ENCODE peak calls at places on chromosomes 6 and 20, in four cellular contexts. M is fibroblast of pulmonary artery, U is fibroblast of lung, L is MG63. H is an unnamed sample.

GRCh38 chr6:150541587-150541986 is 58.1 kb upstream of the PLEKHG1 start:
- DNase-seq in M (no peak), L (no peak), U (no peak), H (no peak)

GRCh38 chr20:53274365-53274764 is 302.2 kb downstream of the TSHZ2 start:
- DNase-seq in M (no peak), U (no peak), L (no peak), H (no peak)

GRCh38 chr6:147202516-147203310 is 1.5 kb upstream of the STXBP5 start:
- DNase-seq in M (peak), L (peak), U (peak), H (peak)

GRCh38 chr6:40695114-40695513 is 108.0 kb upstream of the LRFN2 start:
- DNase-seq in L (no peak), M (no peak), U (no peak), H (no peak)

GRCh38 chr6:131054392-131055250 is 8.4 kb downstream of the EPB41L2 start:
- DNase-seq in U (no peak), L (peak), M (no peak), H (no peak)

GRCh38 chr6:111823831-111824607 is 49.2 kb downstream of the FYN start:
- DNase-seq in M (peak), L (no peak), U (peak), H (peak)

GRCh38 chr6:87590989-87591388 is 1.1 kb downstream of the ORC3 start:
- DNase-seq in M (no peak), L (no peak), U (peak), H (no peak)

GRCh38 chr20:38873050-38873581 is 53.1 kb upstream of the FAM83D start:
- DNase-seq in U (no peak), M (no peak), L (no peak), H (no peak)

GRCh38 chr6:79949235-79949634 is 1.9 kb upstream of the ELOVL4 start:
- DNase-seq in U (peak), M (peak), L (no peak), H (peak)

GRCh38 chr20:1415667-1416468 is 23.0 kb upstream of the FKBP1A start:
- DNase-seq in M (peak), U (peak), L (peak), H (peak)

GRCh38 chr6:69279805-69280204 is 517.0 kb downstream of the LMBRD1 start:
- DNase-seq in U (peak), L (no peak), M (no peak), H (no peak)

GRCh38 chr6:104784884-104785283 is 74.8 kb downstream of the HACE1 start:
- DNase-seq in M (peak), U (peak), L (no peak), H (peak)

GRCh38 chr20:24236204-24236603 is 233.2 kb upstream of the SYNDIG1 start:
- DNase-seq in M (no peak), U (no peak), L (no peak), H (no peak)

GRCh38 chr6:109977791-109978173 is 329 bp upstream of the GPR6 start:
- DNase-seq in U (no peak), L (no peak), M (no peak), H (no peak)

GRCh38 chr20:38723982-38724602 is at the start of gene SLC32A1:
- DNase-seq in M (no peak), U (no peak), L (no peak), H (no peak)

GRCh38 chr20:29497261-29497671 is 1760.2 kb upstream of the DEFB115 start:
- DNase-seq in M (peak), U (no peak), L (no peak), H (no peak)

DNA sequence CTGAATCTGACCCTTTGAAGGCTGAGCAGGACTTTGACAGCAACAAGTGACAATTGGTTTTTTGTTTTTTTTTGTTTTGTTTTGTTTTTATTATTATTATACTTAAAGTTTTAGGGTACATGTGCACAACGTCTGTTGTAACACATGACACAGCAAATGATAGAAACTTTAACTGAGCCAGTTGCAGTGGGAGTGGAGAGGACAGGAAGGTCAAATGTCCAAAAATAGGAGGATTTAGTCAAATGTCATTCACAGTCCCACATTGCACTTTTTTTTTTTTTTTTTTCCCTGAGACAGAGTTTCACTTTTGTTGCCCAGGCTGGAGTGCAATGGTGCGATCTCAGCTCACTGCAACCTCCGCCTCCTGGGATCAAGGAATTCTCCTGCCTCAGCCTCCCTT is 223.0 kb downstream of the HIVEP2 start:
- DNase-seq in L (no peak), M (no peak), U (no peak), H (no peak)
- H3K4me3 ChIP-seq in L (no peak), M (no peak), U (no peak), H (no peak)

DNA sequence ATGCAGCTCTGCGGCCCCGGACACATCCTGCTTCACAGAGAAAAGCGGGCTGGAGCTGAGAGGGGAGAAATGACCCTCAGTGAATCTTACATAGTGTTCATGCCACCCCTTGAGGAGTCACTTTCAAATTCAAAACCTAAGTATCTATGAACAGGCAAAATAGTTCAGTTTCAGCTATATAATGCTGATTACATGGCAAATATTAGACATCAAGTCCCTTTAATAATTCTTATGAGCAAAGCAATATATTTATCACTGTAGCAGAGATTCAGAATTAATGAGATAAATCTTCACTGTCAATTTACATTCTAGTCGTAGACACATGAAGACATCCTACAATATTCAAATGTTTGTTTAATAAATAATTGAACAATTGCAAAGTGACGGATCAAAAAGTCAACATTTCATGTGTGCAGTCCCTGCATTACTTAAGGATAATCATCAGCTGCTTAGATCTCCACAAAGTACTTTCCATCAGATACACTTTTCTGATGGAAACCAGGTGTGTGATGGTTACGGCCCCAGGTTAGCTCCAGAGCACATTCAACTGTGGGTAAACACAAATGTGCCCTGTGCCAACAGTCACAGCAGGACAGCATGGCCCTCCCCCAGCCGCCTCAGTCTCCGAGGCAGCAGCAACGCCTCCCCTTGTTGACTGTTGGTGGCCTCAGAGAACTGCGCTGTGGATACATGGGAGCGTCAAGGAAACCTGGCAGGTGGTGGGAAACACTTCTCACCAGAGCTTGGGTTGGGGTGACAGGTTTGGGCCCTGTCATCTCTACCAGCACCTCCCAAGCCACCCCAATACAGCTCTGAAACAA is 787 bp upstream of the PRR18 start:
- DNase-seq in L (no peak), M (no peak), U (no peak), H (no peak)
- H3K4me3 ChIP-seq in L (no peak), M (no peak), U (no peak), H (peak)

GRCh38 chr6:37987008-37987407 is 167.5 kb downstream of the ZFAND3 start:
- DNase-seq in M (peak), L (peak), U (peak), H (no peak)
- H3K4me3 ChIP-seq in M (no peak), L (no peak), U (no peak), H (no peak)

GRCh38 chr6:108446629-108447150 is 114.0 kb upstream of the FOXO3 start:
- DNase-seq in M (no peak), L (no peak), U (no peak), H (no peak)
- H3K4me3 ChIP-seq in M (no peak), L (no peak), U (no peak), H (no peak)

GRCh38 chr6:6969761-6970223 is 138.0 kb upstream of the RREB1 start:
- DNase-seq in L (no peak), U (peak), M (no peak), H (no peak)
- H3K4me3 ChIP-seq in L (no peak), U (no peak), M (no peak), H (no peak)

GRCh38 chr6:53539561-53539960 is 5.3 kb downstream of the GCLC start:
- DNase-seq in M (no peak), L (no peak), U (no peak), H (no peak)

GRCh38 chr6:53543341-53544010 is 1.4 kb downstream of the GCLC start:
- DNase-seq in U (peak), M (peak), L (no peak), H (no peak)

GRCh38 chr6:53544050-53544499 is 826 bp downstream of the GCLC start:
- DNase-seq in M (no peak), U (no peak), L (no peak), H (peak)

GRCh38 chr6:53544500-53545308 is at the start of gene GCLC:
- DNase-seq in L (peak), U (peak), M (peak), H (peak)

DNA sequence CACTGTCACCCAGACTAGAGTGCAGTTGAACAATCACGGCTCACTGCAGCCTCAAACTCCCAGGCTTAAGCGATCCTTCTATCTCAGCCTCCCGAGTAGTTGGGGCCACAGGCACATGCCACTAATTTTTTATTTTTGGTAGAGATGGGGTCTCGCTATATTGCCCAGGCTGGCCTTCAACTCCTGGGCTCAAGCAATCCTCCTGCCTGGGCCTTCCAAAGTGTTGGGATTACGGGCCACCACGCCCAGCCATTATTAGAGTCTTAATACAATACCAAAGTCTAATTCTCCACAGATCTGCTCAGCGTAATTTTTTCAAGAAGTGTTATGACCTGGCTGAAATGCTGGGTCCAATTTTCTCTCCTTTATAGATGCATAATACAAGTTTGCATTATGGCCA is 3.0 kb downstream of the GCLC start:
- DNase-seq in M (no peak), U (no peak), L (no peak), H (no peak)
- H3K4me3 ChIP-seq in M (no peak), U (no peak), L (no peak), H (no peak)

DNA sequence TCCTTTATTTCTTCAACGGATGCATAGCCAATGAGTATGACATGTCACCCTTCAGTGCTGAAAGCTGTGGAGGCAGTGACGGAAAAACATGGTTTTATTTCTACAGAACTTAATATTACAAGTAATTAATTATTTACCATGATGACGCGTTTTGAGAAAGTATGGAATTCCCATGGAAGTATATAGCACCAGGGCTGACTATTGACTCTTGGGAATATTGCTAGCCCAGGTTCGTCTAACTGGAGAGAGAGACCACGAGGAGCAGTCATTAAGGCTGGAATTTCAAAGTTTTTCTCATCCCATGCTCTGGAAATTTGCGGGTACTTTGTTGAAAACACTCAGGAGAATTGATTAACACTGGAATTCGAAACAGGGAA is 155.2 kb upstream of the PRSS16 start:
- DNase-seq in U (no peak), M (no peak), L (no peak), H (no peak)
- H3K4me3 ChIP-seq in U (peak), M (peak), L (peak), H (peak)

H was measured in SJSA1.